ENCODE peak calls at places on chromosomes 13 and 19, in ten cellular contexts. D is nucleus accumbens; G is cardiac septum; P is BE2C; Y is stimulated activated CD8-positive, alpha-beta memory T cell treated with anti-CD3 and anti-CD28 coated beads, Interleukin-2, amount 100 ng/mL, for 1 hour; O is GM12865; B is ascending aorta; T is astrocyte; R is breast epithelium; M is activated CD4-positive, alpha-beta T cell treated with anti-CD3 and anti-CD28 coated beads, Interleukin-2, amount 10 ng/mL, durations not matched to agents 7 days and 5 days. W is an unnamed sample.

GRCh38 chr19:17156947-17157302 is 58.2 kb upstream of the USE1 start:
- DNase-seq in G (no peak), R (no peak), P (no peak), B (no peak), D (no peak), M (no peak), Y (no peak), T (no peak), O (no peak), W (no peak)

GRCh38 chr19:3397266-3398022 is 31.1 kb downstream of the NFIC start:
- DNase-seq in Y (no peak), G (no peak), M (no peak), B (no peak), O (no peak), R (peak; percentile 59), P (no peak), D (peak; percentile 23), T (no peak), W (no peak)

GRCh38 chr19:13116282-13117175 is at the start of gene TRMT1:
- DNase-seq in D (peak; percentile 71), T (peak; percentile 92), R (peak; percentile 88), O (peak; percentile 96), P (peak; percentile 93), M (peak; percentile 93), G (peak; percentile 96), B (peak; percentile 74), Y (peak; percentile 72), W (peak; percentile 95)

GRCh38 chr19:11944656-11945055 is 19.7 kb downstream of the ZNF700 start:
- DNase-seq in G (no peak), B (no peak), R (no peak), P (no peak), Y (no peak), D (no peak), T (no peak), M (no peak), O (no peak), W (no peak)

GRCh38 chr13:37870489-37870845 is 895 bp upstream of the TRPC4 start:
- DNase-seq in P (no peak), D (no peak), M (no peak), O (no peak), Y (no peak), B (no peak), T (peak; percentile 42), R (no peak), G (no peak), W (no peak)

GRCh38 chr13:50200988-50201387 is 185.7 kb downstream of the KCNRG start:
- DNase-seq in R (no peak), Y (no peak), O (no peak), B (no peak), G (no peak), T (peak; percentile 49), M (no peak), P (peak; percentile 56), D (no peak), W (no peak)

GRCh38 chr19:7775761-7776160 is 12.7 kb downstream of the CLEC4M start:
- DNase-seq in O (no peak), T (no peak), G (no peak), Y (no peak), D (no peak), M (no peak), R (no peak), P (no peak), B (no peak), W (no peak)

GRCh38 chr13:72284791-72285190 is 417.8 kb upstream of the DACH1 start:
- DNase-seq in R (no peak), O (no peak), G (no peak), D (no peak), Y (no peak), M (no peak), P (no peak), B (no peak), T (peak; percentile 34), W (no peak)